ENCODE peak calls at places on chromosomes 16 and 17, in six cellular contexts. D is lung; I is AG20443; S is posterior vena cava; F is CD4-positive, alpha-beta T cell; L is HuH-7.5. H is an unnamed sample.

GRCh38 chr16:85448557-85449194 is 164.4 kb upstream of the GSE1 start:
- DNase-seq in D (no peak), I (no peak), S (no peak), F (peak; percentile 43), L (peak; percentile 98), H (no peak)

GRCh38 chr17:55273579-55274370 is 9.0 kb downstream of the HLF start:
- DNase-seq in D (peak; percentile 73), I (peak; percentile 46), S (no peak), F (no peak), L (no peak), H (no peak)

GRCh38 chr16:57977418-57978069 is 6.6 kb upstream of the CNGB1 start:
- DNase-seq in D (no peak), I (no peak), S (no peak), F (no peak), L (no peak), H (no peak)

GRCh38 chr17:58402047-58402446 is 15.3 kb downstream of the RNF43 start:
- DNase-seq in D (no peak), I (peak; percentile 26), S (no peak), F (no peak), L (no peak), H (no peak)

GRCh38 chr17:42182927-42183734 is 2.1 kb downstream of the HCRT start:
- DNase-seq in D (no peak), I (peak; percentile 43), S (no peak), F (no peak), L (no peak), H (no peak)

GRCh38 chr16:24372824-24373223 is 116.7 kb downstream of the CACNG3 start:
- DNase-seq in D (no peak), I (no peak), S (no peak), F (no peak), L (no peak), H (no peak)

GRCh38 chr16:88533381-88533831 is 36.8 kb upstream of the ZC3H18 start:
- DNase-seq in D (no peak), I (peak; percentile 54), S (no peak), F (no peak), L (no peak), H (no peak)

GRCh38 chr17:60959696-60960095 is 282.0 kb downstream of the BCAS3 start:
- DNase-seq in D (no peak), I (no peak), S (no peak), F (no peak), L (no peak), H (no peak)

GRCh38 chr16:83720981-83721380 is 86.8 kb upstream of the HSBP1 start:
- DNase-seq in D (no peak), I (no peak), S (no peak), F (no peak), L (no peak), H (no peak)

GRCh38 chr16:27374794-27375499 is 27.0 kb upstream of the IL21R start:
- DNase-seq in D (peak; percentile 59), I (peak; percentile 82), S (peak; percentile 92), F (peak; percentile 44), L (peak; percentile 79), H (peak; percentile 76)

GRCh38 chr17:82407255-82407654 is 10.9 kb upstream of the HEXD start:
- DNase-seq in D (no peak), I (no peak), S (no peak), F (no peak), L (no peak), H (no peak)

GRCh38 chr16:85598141-85598540 is 15.0 kb upstream of the GSE1 start:
- DNase-seq in D (no peak), I (no peak), S (no peak), F (no peak), L (no peak), H (no peak)

GRCh38 chr16:53429221-53429943 is 4.9 kb upstream of the RBL2 start:
- DNase-seq in D (no peak), I (no peak), S (no peak), F (no peak), L (no peak), H (no peak)

GRCh38 chr16:30949655-30950515 is 1.0 kb downstream of the ORAI3 start:
- DNase-seq in D (peak; percentile 80), I (peak; percentile 81), S (peak; percentile 95), F (no peak), L (no peak), H (peak; percentile 71)

GRCh38 chr17:46809110-46809571 is 9.4 kb downstream of the WNT3 start:
- DNase-seq in D (no peak), I (no peak), S (no peak), F (no peak), L (no peak), H (no peak)

GRCh38 chr16:17705847-17706246 is 235.1 kb upstream of the XYLT1 start:
- DNase-seq in D (no peak), I (no peak), S (no peak), F (no peak), L (no peak), H (no peak)

GRCh38 chr16:4521971-4522623 is 16.5 kb downstream of the CDIP1 start:
- DNase-seq in D (no peak), I (no peak), S (peak; percentile 6), F (no peak), L (no peak), H (no peak)

GRCh38 chr17:62869885-62870580 is 61.9 kb upstream of the MARCHF10 start:
- DNase-seq in D (no peak), I (peak; percentile 79), S (no peak), F (no peak), L (peak; percentile 17), H (peak; percentile 29)

GRCh38 chr17:30433514-30433913 is 43.7 kb upstream of the GOSR1 start:
- DNase-seq in D (peak; percentile 58), I (peak; percentile 26), S (no peak), F (no peak), L (no peak), H (no peak)

GRCh38 chr16:66337434-66338188 is 28.9 kb upstream of the CDH5 start:
- DNase-seq in D (no peak), I (no peak), S (no peak), F (no peak), L (no peak), H (no peak)

GRCh38 chr17:28370035-28370743 is at the start of gene VTN:
- DNase-seq in D (no peak), I (peak; percentile 23), S (peak; percentile 90), F (no peak), L (peak; percentile 96), H (no peak)

GRCh38 chr17:47278561-47278960 is 24.9 kb downstream of the ITGB3 start:
- DNase-seq in D (no peak), I (no peak), S (no peak), F (no peak), L (no peak), H (no peak)

GRCh38 chr17:45690876-45691275 is 93.2 kb upstream of the CRHR1 start:
- DNase-seq in D (no peak), I (no peak), S (no peak), F (no peak), L (no peak), H (no peak)

GRCh38 chr16:85612801-85613608 is at the start of gene GSE1:
- DNase-seq in D (peak; percentile 95), I (peak; percentile 93), S (peak; percentile 94), F (peak; percentile 62), L (peak; percentile 98), H (peak; percentile 95)

GRCh38 chr17:64357191-64357981 is 33.3 kb downstream of the PECAM1 start:
- DNase-seq in D (no peak), I (peak; percentile 95), S (peak; percentile 87), F (no peak), L (no peak), H (no peak)

GRCh38 chr16:19389246-19389645 is 28.4 kb upstream of the TMC5 start:
- DNase-seq in D (peak; percentile 78), I (peak; percentile 29), S (no peak), F (peak; percentile 9), L (no peak), H (peak; percentile 55)

GRCh38 chr17:29587591-29587990 is 1.9 kb downstream of the GIT1 start:
- DNase-seq in D (no peak), I (no peak), S (no peak), F (no peak), L (no peak), H (no peak)

GRCh38 chr16:50021509-50021908 is 3.5 kb upstream of the CNEP1R1 start:
- DNase-seq in D (no peak), I (peak; percentile 21), S (no peak), F (no peak), L (no peak), H (no peak)

GRCh38 chr16:57258910-57259475 is 13.9 kb downstream of the ARL2BP start:
- DNase-seq in D (no peak), I (no peak), S (no peak), F (no peak), L (no peak), H (no peak)

H was measured in GM13976.